ENCODE peak calls at places on chromosome 19, in eight cellular contexts. S is cardiac fibroblast; K is stimulated activated naive CD8-positive, alpha-beta T cell treated with anti-CD3 and anti-CD28 coated beads, Interleukin-15, amount 100 ng/mL, for 72 hours; L is stimulated activated CD4-positive, alpha-beta T cell treated with anti-CD3 and anti-CD28 coated beads, Interleukin-2, amount 100 ng/mL, for 48 hours; P is KBM-7; Y is stomach; X is ovary; D is NCI-H1105 treated with DMSO at 0.1 percent for 48 hours. Z is an unnamed sample.
A peak's percentile ranks its signal among the peaks of the same experiment; 100 is the strongest.

GRCh38 chr19:55962186-55962585 is 14.6 kb downstream of the NLRP8 start:
- DNase-seq in S (no peak), K (no peak), L (no peak), P (no peak), Y (no peak), X (no peak), D (no peak), Z (no peak)

GRCh38 chr19:14383556-14383897 is 2.3 kb downstream of the ADGRE5 start:
- DNase-seq in S (peak; percentile 44), K (no peak), L (no peak), P (no peak), Y (no peak), X (no peak), D (no peak), Z (peak; percentile 58)

GRCh38 chr19:35757231-35757748 is 461 bp upstream of the HSPB6 start:
- DNase-seq in S (peak; percentile 96), K (peak; percentile 66), L (no peak), P (no peak), Y (peak; percentile 49), X (peak; percentile 98), D (no peak), Z (peak; percentile 98)

GRCh38 chr19:31674503-31675186 is 325.4 kb upstream of the TSHZ3 start:
- DNase-seq in S (peak; percentile 16), K (no peak), L (no peak), P (no peak), Y (no peak), X (no peak), D (no peak), Z (no peak)

GRCh38 chr19:38929929-38930775 is at the start of gene SARS2:
- DNase-seq in S (peak; percentile 97), K (peak; percentile 98), L (peak; percentile 87), P (peak; percentile 95), Y (peak; percentile 91), X (peak; percentile 96), D (peak; percentile 95), Z (peak; percentile 86)

GRCh38 chr19:16066611-16067104 is 9.6 kb upstream of the TPM4 start:
- DNase-seq in S (peak; percentile 85), K (no peak), L (peak; percentile 40), P (peak; percentile 87), Y (peak; percentile 49), X (no peak), D (no peak), Z (peak; percentile 61)

GRCh38 chr19:46824887-46825730 is 25.5 kb downstream of the AP2S1 start:
- DNase-seq in S (no peak), K (no peak), L (no peak), P (peak; percentile 42), Y (no peak), X (no peak), D (no peak), Z (no peak)

GRCh38 chr19:19406878-19407639 is 1.6 kb downstream of the GATAD2A start:
- DNase-seq in S (peak; percentile 63), K (peak; percentile 57), L (no peak), P (peak; percentile 43), Y (peak; percentile 59), X (no peak), D (no peak), Z (peak; percentile 34)

GRCh38 chr19:46731584-46731983 is 14.3 kb upstream of the FKRP start:
- DNase-seq in S (peak; percentile 57), K (no peak), L (no peak), P (peak; percentile 66), Y (no peak), X (no peak), D (no peak), Z (no peak)

GRCh38 chr19:51253088-51253806 is 2.4 kb downstream of the SIGLECL1 start:
- DNase-seq in S (no peak), K (no peak), L (no peak), P (no peak), Y (no peak), X (no peak), D (no peak), Z (no peak)

GRCh38 chr19:6236310-6237291 is 43.2 kb downstream of the MLLT1 start:
- DNase-seq in S (no peak), K (no peak), L (no peak), P (no peak), Y (peak; percentile 99), X (peak; percentile 52), D (no peak), Z (no peak)

GRCh38 chr19:51097166-51097736 is 11.0 kb downstream of the CTU1 start:
- DNase-seq in S (peak; percentile 71), K (peak; percentile 53), L (peak; percentile 75), P (peak; percentile 26), Y (peak; percentile 77), X (peak; percentile 77), D (peak; percentile 61), Z (peak; percentile 48)

GRCh38 chr19:3407556-3408516 is 41.5 kb downstream of the NFIC start:
- DNase-seq in S (no peak), K (no peak), L (no peak), P (no peak), Y (peak; percentile 53), X (peak; percentile 71), D (no peak), Z (no peak)

GRCh38 chr19:48090281-48090802 is 20.3 kb downstream of the PLA2G4C start:
- DNase-seq in S (no peak), K (no peak), L (no peak), P (peak; percentile 26), Y (no peak), X (no peak), D (no peak), Z (peak; percentile 20)

GRCh38 chr19:7986321-7987083 is 18.9 kb downstream of the ELAVL1 start:
- DNase-seq in S (peak; percentile 83), K (no peak), L (no peak), P (no peak), Y (no peak), X (no peak), D (no peak), Z (peak; percentile 77)

GRCh38 chr19:15379996-15380647 is 535 bp upstream of the AKAP8 start:
- DNase-seq in S (peak; percentile 39), K (no peak), L (peak; percentile 33), P (peak; percentile 81), Y (peak; percentile 56), X (no peak), D (peak; percentile 84), Z (peak; percentile 69)

GRCh38 chr19:10548746-10549276 is 5.1 kb downstream of the ATG4D start:
- DNase-seq in S (no peak), K (no peak), L (no peak), P (no peak), Y (no peak), X (no peak), D (no peak), Z (no peak)

GRCh38 chr19:3357731-3358391 is 8.5 kb upstream of the NFIC start:
- DNase-seq in S (no peak), K (no peak), L (no peak), P (no peak), Y (no peak), X (no peak), D (no peak), Z (peak; percentile 66)

GRCh38 chr19:30225615-30226463 is 146.3 kb upstream of the ZNF536 start:
- DNase-seq in S (no peak), K (no peak), L (no peak), P (no peak), Y (no peak), X (no peak), D (peak; percentile 35), Z (peak; percentile 41)

GRCh38 chr19:55652311-55653078 is 2.3 kb upstream of the U2AF2 start:
- DNase-seq in S (no peak), K (no peak), L (no peak), P (no peak), Y (no peak), X (peak; percentile 70), D (no peak), Z (no peak)

GRCh38 chr19:57664269-57665127 is 4.2 kb upstream of the ZSCAN4 start:
- DNase-seq in S (peak; percentile 42), K (no peak), L (no peak), P (no peak), Y (peak; percentile 31), X (peak; percentile 74), D (peak; percentile 52), Z (peak; percentile 39)

GRCh38 chr19:48274173-48274572 is 4.3 kb downstream of the ZNF114 start:
- DNase-seq in S (no peak), K (no peak), L (no peak), P (no peak), Y (no peak), X (no peak), D (no peak), Z (peak; percentile 51)

GRCh38 chr19:31015778-31016177 is 333.5 kb downstream of the TSHZ3 start:
- DNase-seq in S (no peak), K (no peak), L (no peak), P (no peak), Y (no peak), X (no peak), D (no peak), Z (no peak)

GRCh38 chr19:47603706-47604310 is 5.1 kb upstream of the BICRA start:
- DNase-seq in S (no peak), K (no peak), L (no peak), P (no peak), Y (no peak), X (no peak), D (no peak), Z (no peak)

GRCh38 chr19:8423821-8424223 is 10.7 kb downstream of the MARCHF2 start:
- DNase-seq in S (peak; percentile 99), K (no peak), L (no peak), P (peak; percentile 83), Y (peak; percentile 89), X (peak; percentile 93), D (no peak), Z (peak; percentile 98)

GRCh38 chr19:42282036-42282762 is 13.1 kb downstream of the CIC start:
- DNase-seq in S (peak; percentile 28), K (no peak), L (no peak), P (no peak), Y (no peak), X (peak; percentile 65), D (no peak), Z (no peak)

GRCh38 chr19:4583961-4584669 is 24.6 kb upstream of the SEMA6B start:
- DNase-seq in S (peak; percentile 32), K (no peak), L (peak; percentile 26), P (no peak), Y (no peak), X (no peak), D (no peak), Z (no peak)

GRCh38 chr19:15255359-15255990 is 23.2 kb upstream of the EPHX3 start:
- DNase-seq in S (no peak), K (no peak), L (no peak), P (no peak), Y (no peak), X (no peak), D (no peak), Z (no peak)

GRCh38 chr19:571127-571974 is 1.0 kb upstream of the BSG start:
- DNase-seq in S (peak; percentile 23), K (peak; percentile 63), L (peak; percentile 47), P (peak; percentile 81), Y (peak; percentile 43), X (no peak), D (peak; percentile 78), Z (peak; percentile 59)

GRCh38 chr19:53034054-53034453 is 10.5 kb upstream of the ERVV-2 start:
- DNase-seq in S (no peak), K (no peak), L (no peak), P (no peak), Y (no peak), X (no peak), D (no peak), Z (no peak)

GRCh38 chr19:16626796-16627193 is 1.2 kb downstream of the MED26 start:
- DNase-seq in S (no peak), K (no peak), L (no peak), P (no peak), Y (no peak), X (no peak), D (no peak), Z (no peak)

GRCh38 chr19:17711851-17712250 is 7.4 kb upstream of the MAP1S start:
- DNase-seq in S (no peak), K (no peak), L (no peak), P (no peak), Y (no peak), X (no peak), D (no peak), Z (no peak)

GRCh38 chr19:5237939-5238480 is 102.6 kb downstream of the PTPRS start:
- DNase-seq in S (no peak), K (no peak), L (no peak), P (no peak), Y (no peak), X (no peak), D (no peak), Z (no peak)

GRCh38 chr19:10120538-10121198 is 969 bp upstream of the EIF3G start:
- DNase-seq in S (peak; percentile 99), K (no peak), L (no peak), P (no peak), Y (no peak), X (no peak), D (no peak), Z (peak; percentile 91)

Z was measured in foreskin fibroblast.